ENCODE peak calls at places on chromosomes 6 and 20, in six cellular contexts. One of them, this sample, is unnamed.

GRCh38 chr20:37362821-37363220 is 16.9 kb downstream of the SRC start:
- DNase-seq in CD8-positive, alpha-beta T cell: no peak
- DNase-seq in colonic mucosa: no peak
- DNase-seq in fibroblast of mammary gland: no peak
- DNase-seq in tibial nerve: no peak
- DNase-seq in AG04449: no peak
- DNase-seq in this sample: no peak

GRCh38 chr6:14887986-14888574 is 357.8 kb upstream of the JARID2 start:
- DNase-seq in CD8-positive, alpha-beta T cell: no peak
- DNase-seq in colonic mucosa: no peak
- DNase-seq in fibroblast of mammary gland: no peak
- DNase-seq in tibial nerve: no peak
- DNase-seq in AG04449: no peak
- DNase-seq in this sample: no peak

GRCh38 chr20:5044075-5044620 is 42.8 kb upstream of the SLC23A2 start:
- DNase-seq in CD8-positive, alpha-beta T cell: no peak
- DNase-seq in colonic mucosa: no peak
- DNase-seq in fibroblast of mammary gland: no peak
- DNase-seq in tibial nerve: no peak
- DNase-seq in AG04449: no peak
- DNase-seq in this sample: no peak

GRCh38 chr6:51265426-51265825 is 446.8 kb downstream of the TFAP2B start:
- DNase-seq in CD8-positive, alpha-beta T cell: no peak
- DNase-seq in colonic mucosa: no peak
- DNase-seq in fibroblast of mammary gland: no peak
- DNase-seq in tibial nerve: no peak
- DNase-seq in AG04449: no peak
- DNase-seq in this sample: no peak

GRCh38 chr6:125748534-125749111 is 809 bp upstream of the HEY2 start:
- DNase-seq in CD8-positive, alpha-beta T cell: no peak
- DNase-seq in colonic mucosa: peak; percentile 21
- DNase-seq in fibroblast of mammary gland: peak; percentile 20
- DNase-seq in tibial nerve: no peak
- DNase-seq in AG04449: no peak
- DNase-seq in this sample: no peak

GRCh38 chr6:128519132-128519930 is 1.1 kb downstream of the PTPRK start:
- DNase-seq in CD8-positive, alpha-beta T cell: no peak
- DNase-seq in colonic mucosa: peak; percentile 66
- DNase-seq in fibroblast of mammary gland: peak; percentile 45
- DNase-seq in tibial nerve: peak; percentile 16
- DNase-seq in AG04449: no peak
- DNase-seq in this sample: peak; percentile 36

GRCh38 chr6:106084973-106085686 is 1.0 kb upstream of the PRDM1 start:
- DNase-seq in CD8-positive, alpha-beta T cell: no peak
- DNase-seq in colonic mucosa: no peak
- DNase-seq in fibroblast of mammary gland: peak; percentile 68
- DNase-seq in tibial nerve: no peak
- DNase-seq in AG04449: no peak
- DNase-seq in this sample: peak; percentile 34

GRCh38 chr6:53348436-53349208 is at the start of gene ELOVL5:
- DNase-seq in CD8-positive, alpha-beta T cell: peak; percentile 88
- DNase-seq in colonic mucosa: peak; percentile 96
- DNase-seq in fibroblast of mammary gland: peak; percentile 99
- DNase-seq in tibial nerve: peak; percentile 99
- DNase-seq in AG04449: peak; percentile 93
- DNase-seq in this sample: peak; percentile 98

GRCh38 chr20:31822421-31823330 is 3.5 kb downstream of the MYLK2 start:
- DNase-seq in CD8-positive, alpha-beta T cell: peak; percentile 53
- DNase-seq in colonic mucosa: peak; percentile 66
- DNase-seq in fibroblast of mammary gland: peak; percentile 48
- DNase-seq in tibial nerve: peak; percentile 67
- DNase-seq in AG04449: no peak
- DNase-seq in this sample: peak; percentile 71

GRCh38 chr20:32842688-32843524 is 15.8 kb upstream of the EFCAB8 start:
- DNase-seq in CD8-positive, alpha-beta T cell: no peak
- DNase-seq in colonic mucosa: no peak
- DNase-seq in fibroblast of mammary gland: no peak
- DNase-seq in tibial nerve: no peak
- DNase-seq in AG04449: no peak
- DNase-seq in this sample: no peak

DNA sequence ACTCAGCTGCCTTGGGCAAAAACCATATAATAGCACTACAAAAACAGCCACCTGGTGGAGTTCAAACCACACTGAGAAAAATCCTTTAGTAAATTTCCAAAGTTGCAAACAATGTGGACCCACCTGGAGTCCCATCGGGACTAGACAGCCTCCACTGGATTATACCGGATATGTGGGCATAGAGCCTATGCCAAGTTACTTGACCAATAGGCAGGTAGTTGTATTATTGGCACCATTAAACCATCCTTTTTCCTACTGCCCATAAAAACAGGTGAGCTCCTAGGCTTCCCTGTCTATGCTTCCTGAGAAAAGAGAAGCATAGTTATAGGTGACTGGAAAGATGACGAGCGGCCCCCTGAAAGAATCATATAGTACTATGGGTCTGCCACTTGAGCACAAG is 51.7 kb upstream of the ADGRF4 start:
- DNase-seq in CD8-positive, alpha-beta T cell: no peak
- DNase-seq in colonic mucosa: no peak
- DNase-seq in fibroblast of mammary gland: no peak
- DNase-seq in tibial nerve: no peak
- DNase-seq in AG04449: no peak
- DNase-seq in this sample: no peak
- TF ChIP-seq CTCF in CD8-positive, alpha-beta T cell: no peak
- TF ChIP-seq CTCF in colonic mucosa: no peak
- TF ChIP-seq CTCF in fibroblast of mammary gland: no peak
- TF ChIP-seq CTCF in tibial nerve: no peak
- TF ChIP-seq CTCF in AG04449: no peak
- TF ChIP-seq CTCF in this sample: no peak

GRCh38 chr20:44041001-44041400 is 126.3 kb downstream of the TOX2 start:
- DNase-seq in CD8-positive, alpha-beta T cell: no peak
- DNase-seq in colonic mucosa: no peak
- DNase-seq in fibroblast of mammary gland: no peak
- DNase-seq in tibial nerve: no peak
- DNase-seq in AG04449: no peak
- DNase-seq in this sample: no peak
- TF ChIP-seq CTCF in CD8-positive, alpha-beta T cell: no peak
- TF ChIP-seq CTCF in colonic mucosa: no peak
- TF ChIP-seq CTCF in fibroblast of mammary gland: no peak
- TF ChIP-seq CTCF in tibial nerve: no peak
- TF ChIP-seq CTCF in AG04449: no peak
- TF ChIP-seq CTCF in this sample: peak; percentile 9

DNA sequence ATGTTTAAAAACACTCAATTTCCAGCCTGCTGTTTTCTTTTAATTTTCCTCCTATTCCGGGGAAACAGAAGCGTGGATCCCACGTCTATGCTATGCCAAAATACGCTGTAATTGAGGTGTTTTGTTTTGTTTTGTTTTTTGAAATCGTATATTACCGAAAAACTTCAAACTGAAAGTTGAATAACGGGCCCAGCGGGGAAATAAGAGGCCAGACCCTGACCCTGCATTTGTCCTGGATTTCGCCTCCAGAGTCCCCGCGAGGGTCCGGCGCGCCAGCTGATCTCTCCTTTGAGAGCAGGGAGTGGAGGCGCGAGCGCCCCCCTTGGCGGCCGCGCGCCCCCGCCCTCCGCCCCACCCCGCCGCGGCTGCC is 335 bp upstream of the BMP2 start:
- DNase-seq in CD8-positive, alpha-beta T cell: no peak
- DNase-seq in colonic mucosa: no peak
- DNase-seq in fibroblast of mammary gland: no peak
- DNase-seq in tibial nerve: no peak
- DNase-seq in AG04449: no peak
- DNase-seq in this sample: no peak
- TF ChIP-seq CTCF in CD8-positive, alpha-beta T cell: no peak
- TF ChIP-seq CTCF in colonic mucosa: no peak
- TF ChIP-seq CTCF in fibroblast of mammary gland: no peak
- TF ChIP-seq CTCF in tibial nerve: peak; percentile 17
- TF ChIP-seq CTCF in AG04449: no peak
- TF ChIP-seq CTCF in this sample: no peak

GRCh38 chr20:49346682-49347081 is 68.8 kb upstream of the ZNFX1 start:
- DNase-seq in CD8-positive, alpha-beta T cell: no peak
- DNase-seq in colonic mucosa: no peak
- DNase-seq in fibroblast of mammary gland: no peak
- DNase-seq in tibial nerve: no peak
- DNase-seq in AG04449: no peak
- DNase-seq in this sample: no peak
- TF ChIP-seq CTCF in CD8-positive, alpha-beta T cell: no peak
- TF ChIP-seq CTCF in colonic mucosa: no peak
- TF ChIP-seq CTCF in fibroblast of mammary gland: no peak
- TF ChIP-seq CTCF in tibial nerve: no peak
- TF ChIP-seq CTCF in AG04449: no peak
- TF ChIP-seq CTCF in this sample: peak; percentile 37

GRCh38 chr6:11093591-11094410 is at the start of gene SMIM13:
- DNase-seq in CD8-positive, alpha-beta T cell: peak; percentile 87
- DNase-seq in colonic mucosa: peak; percentile 98
- DNase-seq in fibroblast of mammary gland: peak; percentile 97
- DNase-seq in tibial nerve: peak; percentile 93
- DNase-seq in AG04449: peak; percentile 89
- DNase-seq in this sample: peak; percentile 98
- TF ChIP-seq CTCF in CD8-positive, alpha-beta T cell: peak; percentile 75
- TF ChIP-seq CTCF in colonic mucosa: peak; percentile 56
- TF ChIP-seq CTCF in fibroblast of mammary gland: no peak
- TF ChIP-seq CTCF in tibial nerve: peak; percentile 84
- TF ChIP-seq CTCF in AG04449: peak; percentile 52
- TF ChIP-seq CTCF in this sample: peak; percentile 75

This sample was measured in HFFc6.